ENCODE peak calls at places on chromosomes 13 and 19, in seven cellular contexts. One of them, this sample, is unnamed.

GRCh38 chr19:1826557-1827521 is 14.8 kb upstream of the ATP8B3 start:
- DNase-seq in GM23338: peak; percentile 69
- DNase-seq in IMR-90: no peak
- DNase-seq in fibroblast of lung: no peak
- DNase-seq in DND-41: no peak
- DNase-seq in ovary: peak; percentile 73
- DNase-seq in CD8-positive, alpha-beta T cell: no peak
- DNase-seq in this sample: no peak

GRCh38 chr13:31920301-31920818 is 111.2 kb upstream of the FRY start:
- DNase-seq in CD8-positive, alpha-beta T cell: no peak
- DNase-seq in GM23338: no peak
- DNase-seq in DND-41: no peak
- DNase-seq in IMR-90: no peak
- DNase-seq in fibroblast of lung: peak; percentile 28
- DNase-seq in ovary: no peak
- DNase-seq in this sample: no peak

GRCh38 chr19:52897149-52897935 is at the start of gene ZNF320:
- DNase-seq in IMR-90: peak; percentile 87
- DNase-seq in DND-41: peak; percentile 98
- DNase-seq in fibroblast of lung: peak; percentile 94
- DNase-seq in ovary: peak; percentile 97
- DNase-seq in CD8-positive, alpha-beta T cell: peak; percentile 83
- DNase-seq in GM23338: peak; percentile 99
- DNase-seq in this sample: peak; percentile 89

GRCh38 chr13:40352385-40352778 is 314.1 kb downstream of the FOXO1 start:
- DNase-seq in GM23338: no peak
- DNase-seq in ovary: peak; percentile 50
- DNase-seq in DND-41: no peak
- DNase-seq in fibroblast of lung: peak; percentile 88
- DNase-seq in IMR-90: no peak
- DNase-seq in CD8-positive, alpha-beta T cell: no peak
- DNase-seq in this sample: no peak

GRCh38 chr13:29487466-29488454 is 107.7 kb downstream of the SLC7A1 start:
- DNase-seq in DND-41: no peak
- DNase-seq in ovary: no peak
- DNase-seq in CD8-positive, alpha-beta T cell: no peak
- DNase-seq in fibroblast of lung: no peak
- DNase-seq in GM23338: peak; percentile 55
- DNase-seq in IMR-90: no peak
- DNase-seq in this sample: no peak

GRCh38 chr13:98533912-98534311 is 43.0 kb downstream of the STK24 start:
- DNase-seq in CD8-positive, alpha-beta T cell: no peak
- DNase-seq in DND-41: no peak
- DNase-seq in fibroblast of lung: no peak
- DNase-seq in ovary: no peak
- DNase-seq in GM23338: no peak
- DNase-seq in IMR-90: no peak
- DNase-seq in this sample: no peak

GRCh38 chr19:38683393-38684077 is 36.1 kb downstream of the ACTN4 start:
- DNase-seq in IMR-90: peak; percentile 85
- DNase-seq in DND-41: peak; percentile 10
- DNase-seq in ovary: peak; percentile 78
- DNase-seq in CD8-positive, alpha-beta T cell: peak; percentile 43
- DNase-seq in GM23338: peak; percentile 95
- DNase-seq in fibroblast of lung: peak; percentile 77
- DNase-seq in this sample: peak; percentile 95

GRCh38 chr13:110382229-110382628 is 75.1 kb downstream of the COL4A2 start:
- DNase-seq in fibroblast of lung: peak; percentile 40
- DNase-seq in IMR-90: peak; percentile 92
- DNase-seq in DND-41: no peak
- DNase-seq in ovary: no peak
- DNase-seq in CD8-positive, alpha-beta T cell: no peak
- DNase-seq in GM23338: no peak
- DNase-seq in this sample: peak; percentile 83

GRCh38 chr19:15353908-15354307 is 21.6 kb upstream of the BRD4 start:
- DNase-seq in DND-41: no peak
- DNase-seq in ovary: no peak
- DNase-seq in fibroblast of lung: no peak
- DNase-seq in IMR-90: no peak
- DNase-seq in CD8-positive, alpha-beta T cell: no peak
- DNase-seq in GM23338: no peak
- DNase-seq in this sample: no peak

GRCh38 chr19:15358918-15359317 is 20.7 kb downstream of the AKAP8 start:
- DNase-seq in IMR-90: peak; percentile 41
- DNase-seq in CD8-positive, alpha-beta T cell: no peak
- DNase-seq in GM23338: no peak
- DNase-seq in ovary: no peak
- DNase-seq in DND-41: no peak
- DNase-seq in fibroblast of lung: no peak
- DNase-seq in this sample: no peak

GRCh38 chr19:15357906-15358305 is 21.7 kb downstream of the AKAP8 start:
- DNase-seq in fibroblast of lung: no peak
- DNase-seq in GM23338: no peak
- DNase-seq in ovary: no peak
- DNase-seq in DND-41: no peak
- DNase-seq in IMR-90: no peak
- DNase-seq in CD8-positive, alpha-beta T cell: no peak
- DNase-seq in this sample: no peak

GRCh38 chr19:15354557-15355296 is 22.4 kb upstream of the BRD4 start:
- DNase-seq in ovary: no peak
- DNase-seq in CD8-positive, alpha-beta T cell: no peak
- DNase-seq in IMR-90: no peak
- DNase-seq in GM23338: no peak
- DNase-seq in fibroblast of lung: peak; percentile 16
- DNase-seq in DND-41: no peak
- DNase-seq in this sample: no peak
- H3K36me3 ChIP-seq in ovary: no peaks in the 10 kb centered on the region
- H3K36me3 ChIP-seq in CD8-positive, alpha-beta T cell: peaks cover 42% of the 10 kb centered on the region
- H3K36me3 ChIP-seq in IMR-90: peaks cover 43% of the 10 kb centered on the region
- H3K36me3 ChIP-seq in GM23338: peaks cover 42% of the 10 kb centered on the region
- H3K36me3 ChIP-seq in fibroblast of lung: peaks cover 12% of the 10 kb centered on the region
- H3K36me3 ChIP-seq in DND-41: peaks cover 63% of the 10 kb centered on the region
- H3K36me3 ChIP-seq in this sample: peaks cover 36% of the 10 kb centered on the region

GRCh38 chr19:55354698-55355212 is at the start of gene COX6B2:
- DNase-seq in CD8-positive, alpha-beta T cell: no peak
- DNase-seq in ovary: no peak
- DNase-seq in GM23338: peak; percentile 63
- DNase-seq in DND-41: no peak
- DNase-seq in fibroblast of lung: no peak
- DNase-seq in IMR-90: no peak
- DNase-seq in this sample: no peak
- H3K27me3 ChIP-seq in CD8-positive, alpha-beta T cell: peaks cover 26% of the 10 kb centered on the region
- H3K27me3 ChIP-seq in ovary: no peaks in the 10 kb centered on the region
- H3K27me3 ChIP-seq in GM23338: peaks cover 63% of the 10 kb centered on the region
- H3K27me3 ChIP-seq in DND-41: no peaks in the 10 kb centered on the region
- H3K27me3 ChIP-seq in fibroblast of lung: peaks cover 31% of the 10 kb centered on the region
- H3K27me3 ChIP-seq in IMR-90: peaks cover 43% of the 10 kb centered on the region
- H3K27me3 ChIP-seq in this sample: peaks cover 23% of the 10 kb centered on the region

GRCh38 chr13:56182598-56182997 is 958.1 kb upstream of the PRR20A start:
- DNase-seq in IMR-90: no peak
- DNase-seq in ovary: no peak
- DNase-seq in DND-41: no peak
- DNase-seq in fibroblast of lung: no peak
- DNase-seq in GM23338: no peak
- DNase-seq in CD8-positive, alpha-beta T cell: no peak
- DNase-seq in this sample: no peak
- TF ChIP-seq CTCF in IMR-90: no peak
- TF ChIP-seq CTCF in ovary: no peak
- TF ChIP-seq CTCF in DND-41: no peak
- TF ChIP-seq CTCF in fibroblast of lung: no peak
- TF ChIP-seq CTCF in GM23338: no peak
- TF ChIP-seq CTCF in CD8-positive, alpha-beta T cell: no peak
- TF ChIP-seq CTCF in this sample: no peak

DNA sequence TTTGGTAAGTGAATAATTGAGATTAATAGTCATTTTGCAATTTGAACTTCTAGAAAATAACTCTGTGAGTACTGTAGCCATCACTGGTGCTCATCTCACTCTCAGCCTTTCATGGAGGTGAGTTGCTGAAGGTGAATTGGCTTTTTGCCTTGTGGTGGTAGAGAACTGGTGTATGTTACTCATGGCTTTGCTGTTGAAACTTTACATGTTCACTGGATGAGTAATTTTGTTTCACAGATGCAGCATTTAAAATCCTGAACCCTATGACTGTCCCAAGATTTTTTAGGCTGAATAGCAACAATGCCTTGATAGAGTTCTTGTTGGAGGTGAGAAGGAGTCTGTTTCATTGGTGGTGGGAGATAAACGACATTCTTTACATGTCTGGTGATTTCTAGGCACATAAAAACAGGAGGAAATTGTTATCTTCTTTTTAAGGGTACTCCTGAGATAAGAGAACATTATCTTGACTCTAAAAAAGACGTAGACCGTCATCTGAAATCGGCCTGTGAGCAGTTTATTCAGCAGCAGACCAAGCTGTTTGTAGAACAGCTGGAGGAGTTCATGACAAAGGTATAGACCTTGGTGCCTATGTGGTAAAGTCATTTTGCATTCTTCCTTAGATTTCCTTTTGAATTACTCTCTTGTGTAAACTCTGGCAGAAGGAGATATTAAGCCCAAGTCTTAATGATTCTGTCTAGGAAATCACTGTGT is 53.9 kb downstream of the COG3 start:
- DNase-seq in ovary: no peak
- DNase-seq in IMR-90: peak; percentile 90
- DNase-seq in CD8-positive, alpha-beta T cell: no peak
- DNase-seq in DND-41: no peak
- DNase-seq in GM23338: no peak
- DNase-seq in fibroblast of lung: peak; percentile 15
- DNase-seq in this sample: peak; percentile 17
- H3K36me3 ChIP-seq in ovary: no peaks in the 10 kb centered on the region
- H3K36me3 ChIP-seq in IMR-90: peaks cover 22% of the 10 kb centered on the region
- H3K36me3 ChIP-seq in CD8-positive, alpha-beta T cell: peaks cover 45% of the 10 kb centered on the region
- H3K36me3 ChIP-seq in DND-41: peaks cover 76% of the 10 kb centered on the region
- H3K36me3 ChIP-seq in GM23338: peaks cover 19% of the 10 kb centered on the region
- H3K36me3 ChIP-seq in fibroblast of lung: peaks cover 9% of the 10 kb centered on the region
- H3K36me3 ChIP-seq in this sample: peaks cover 51% of the 10 kb centered on the region

GRCh38 chr19:34484328-34484727 is 2.8 kb downstream of the WTIP start:
- DNase-seq in IMR-90: no peak
- DNase-seq in ovary: no peak
- DNase-seq in CD8-positive, alpha-beta T cell: no peak
- DNase-seq in GM23338: peak; percentile 30
- DNase-seq in fibroblast of lung: no peak
- DNase-seq in DND-41: no peak
- DNase-seq in this sample: no peak

GRCh38 chr19:34480971-34481821 is at the start of gene WTIP:
- DNase-seq in DND-41: no peak
- DNase-seq in CD8-positive, alpha-beta T cell: no peak
- DNase-seq in GM23338: peak; percentile 89
- DNase-seq in IMR-90: peak; percentile 88
- DNase-seq in fibroblast of lung: peak; percentile 87
- DNase-seq in ovary: peak; percentile 79
- DNase-seq in this sample: peak; percentile 64

GRCh38 chr19:34481861-34482379 is 362 bp downstream of the WTIP start:
- DNase-seq in DND-41: no peak
- DNase-seq in GM23338: no peak
- DNase-seq in CD8-positive, alpha-beta T cell: no peak
- DNase-seq in ovary: peak; percentile 44
- DNase-seq in fibroblast of lung: peak; percentile 64
- DNase-seq in IMR-90: no peak
- DNase-seq in this sample: no peak

GRCh38 chr19:34480491-34480890 is 1.1 kb upstream of the WTIP start:
- DNase-seq in IMR-90: no peak
- DNase-seq in fibroblast of lung: no peak
- DNase-seq in CD8-positive, alpha-beta T cell: no peak
- DNase-seq in ovary: no peak
- DNase-seq in GM23338: peak; percentile 54
- DNase-seq in DND-41: no peak
- DNase-seq in this sample: no peak

GRCh38 chr19:34482380-34483250 is 1.1 kb downstream of the WTIP start:
- DNase-seq in ovary: no peak
- DNase-seq in fibroblast of lung: peak; percentile 39
- DNase-seq in GM23338: peak; percentile 65
- DNase-seq in CD8-positive, alpha-beta T cell: no peak
- DNase-seq in IMR-90: peak; percentile 37
- DNase-seq in DND-41: no peak
- DNase-seq in this sample: no peak
- H3K27me3 ChIP-seq in ovary: no peaks in the 10 kb centered on the region
- H3K27me3 ChIP-seq in fibroblast of lung: no peaks in the 10 kb centered on the region
- H3K27me3 ChIP-seq in GM23338: peaks cover 41% of the 10 kb centered on the region
- H3K27me3 ChIP-seq in CD8-positive, alpha-beta T cell: peaks cover 5% of the 10 kb centered on the region
- H3K27me3 ChIP-seq in IMR-90: no peaks in the 10 kb centered on the region
- H3K27me3 ChIP-seq in DND-41: no peaks in the 10 kb centered on the region
- H3K27me3 ChIP-seq in this sample: no peaks in the 10 kb centered on the region

GRCh38 chr13:24220086-24220703 is 59.7 kb downstream of the SPATA13 start:
- DNase-seq in DND-41: peak; percentile 57
- DNase-seq in fibroblast of lung: peak; percentile 90
- DNase-seq in IMR-90: peak; percentile 88
- DNase-seq in ovary: peak; percentile 70
- DNase-seq in GM23338: peak; percentile 93
- DNase-seq in CD8-positive, alpha-beta T cell: peak; percentile 41
- DNase-seq in this sample: peak; percentile 82
- TF ChIP-seq CTCF in DND-41: peak; percentile 94
- TF ChIP-seq CTCF in fibroblast of lung: peak; percentile 72
- TF ChIP-seq CTCF in IMR-90: peak; percentile 88
- TF ChIP-seq CTCF in ovary: peak; percentile 94
- TF ChIP-seq CTCF in GM23338: peak; percentile 92
- TF ChIP-seq CTCF in CD8-positive, alpha-beta T cell: peak; percentile 74
- TF ChIP-seq CTCF in this sample: peak; percentile 75

GRCh38 chr19:41306394-41306793 is 3.6 kb upstream of the CCDC97 start:
- DNase-seq in IMR-90: no peak
- DNase-seq in DND-41: no peak
- DNase-seq in GM23338: no peak
- DNase-seq in CD8-positive, alpha-beta T cell: no peak
- DNase-seq in fibroblast of lung: no peak
- DNase-seq in ovary: no peak
- DNase-seq in this sample: no peak

GRCh38 chr19:41305923-41306322 is 4.0 kb upstream of the CCDC97 start:
- DNase-seq in ovary: no peak
- DNase-seq in DND-41: no peak
- DNase-seq in fibroblast of lung: no peak
- DNase-seq in GM23338: no peak
- DNase-seq in IMR-90: no peak
- DNase-seq in CD8-positive, alpha-beta T cell: no peak
- DNase-seq in this sample: no peak

GRCh38 chr19:41303941-41304340 is 6.0 kb upstream of the CCDC97 start:
- DNase-seq in IMR-90: no peak
- DNase-seq in CD8-positive, alpha-beta T cell: no peak
- DNase-seq in GM23338: no peak
- DNase-seq in DND-41: no peak
- DNase-seq in fibroblast of lung: no peak
- DNase-seq in ovary: no peak
- DNase-seq in this sample: no peak

GRCh38 chr19:41302624-41303351 is 7.2 kb upstream of the CCDC97 start:
- DNase-seq in DND-41: no peak
- DNase-seq in IMR-90: no peak
- DNase-seq in fibroblast of lung: no peak
- DNase-seq in GM23338: no peak
- DNase-seq in CD8-positive, alpha-beta T cell: peak; percentile 62
- DNase-seq in ovary: no peak
- DNase-seq in this sample: no peak

GRCh38 chr19:41304706-41305483 is 5.1 kb upstream of the CCDC97 start:
- DNase-seq in GM23338: no peak
- DNase-seq in CD8-positive, alpha-beta T cell: no peak
- DNase-seq in IMR-90: no peak
- DNase-seq in ovary: no peak
- DNase-seq in DND-41: no peak
- DNase-seq in fibroblast of lung: no peak
- DNase-seq in this sample: no peak
- H3K36me3 ChIP-seq in GM23338: peaks cover 71% of the 10 kb centered on the region
- H3K36me3 ChIP-seq in CD8-positive, alpha-beta T cell: peaks cover 30% of the 10 kb centered on the region
- H3K36me3 ChIP-seq in IMR-90: peaks cover 59% of the 10 kb centered on the region
- H3K36me3 ChIP-seq in ovary: no peaks in the 10 kb centered on the region
- H3K36me3 ChIP-seq in DND-41: peaks cover 77% of the 10 kb centered on the region
- H3K36me3 ChIP-seq in fibroblast of lung: peaks cover 26% of the 10 kb centered on the region
- H3K36me3 ChIP-seq in this sample: peaks cover 71% of the 10 kb centered on the region